ENCODE peak calls at places on chromosomes 12 and 14, in five cellular contexts. One of them, this sample, is unnamed.

GRCh38 chr14:103534576-103535061 is 5.6 kb downstream of the TRMT61A start:
- DNase-seq in T-helper 17 cell: no peak
- DNase-seq in fibroblast of mammary gland: no peak
- DNase-seq in activated CD4-positive, alpha-beta T cell treated with anti-CD3 and anti-CD28 coated beads, Interleukin-2, amount 50 U/mL, for 4 hours: no peak
- DNase-seq in AML-193: no peak
- DNase-seq in this sample: no peak

GRCh38 chr14:100712490-100712889 is 14.2 kb upstream of the DLK1 start:
- DNase-seq in activated CD4-positive, alpha-beta T cell treated with anti-CD3 and anti-CD28 coated beads, Interleukin-2, amount 50 U/mL, for 4 hours: no peak
- DNase-seq in AML-193: no peak
- DNase-seq in fibroblast of mammary gland: no peak
- DNase-seq in T-helper 17 cell: no peak
- DNase-seq in this sample: no peak

GRCh38 chr12:117130806-117131205 is 31.6 kb upstream of the TESC start:
- DNase-seq in AML-193: no peak
- DNase-seq in activated CD4-positive, alpha-beta T cell treated with anti-CD3 and anti-CD28 coated beads, Interleukin-2, amount 50 U/mL, for 4 hours: no peak
- DNase-seq in fibroblast of mammary gland: no peak
- DNase-seq in T-helper 17 cell: no peak
- DNase-seq in this sample: no peak

GRCh38 chr12:21499765-21500164 is 1.7 kb downstream of the RECQL start:
- DNase-seq in fibroblast of mammary gland: no peak
- DNase-seq in AML-193: no peak
- DNase-seq in activated CD4-positive, alpha-beta T cell treated with anti-CD3 and anti-CD28 coated beads, Interleukin-2, amount 50 U/mL, for 4 hours: no peak
- DNase-seq in T-helper 17 cell: no peak
- DNase-seq in this sample: no peak

GRCh38 chr12:52794479-52795331 is 1.2 kb downstream of the KRT3 start:
- DNase-seq in AML-193: no peak
- DNase-seq in T-helper 17 cell: no peak
- DNase-seq in activated CD4-positive, alpha-beta T cell treated with anti-CD3 and anti-CD28 coated beads, Interleukin-2, amount 50 U/mL, for 4 hours: no peak
- DNase-seq in fibroblast of mammary gland: peak; percentile 54
- DNase-seq in this sample: no peak

GRCh38 chr14:57066463-57066862 is 202.2 kb downstream of the EXOC5 start:
- DNase-seq in AML-193: no peak
- DNase-seq in fibroblast of mammary gland: no peak
- DNase-seq in activated CD4-positive, alpha-beta T cell treated with anti-CD3 and anti-CD28 coated beads, Interleukin-2, amount 50 U/mL, for 4 hours: no peak
- DNase-seq in T-helper 17 cell: no peak
- DNase-seq in this sample: no peak

GRCh38 chr12:28130625-28131598 is 59.3 kb upstream of the CCDC91 start:
- DNase-seq in T-helper 17 cell: no peak
- DNase-seq in activated CD4-positive, alpha-beta T cell treated with anti-CD3 and anti-CD28 coated beads, Interleukin-2, amount 50 U/mL, for 4 hours: no peak
- DNase-seq in AML-193: no peak
- DNase-seq in fibroblast of mammary gland: peak; percentile 96
- DNase-seq in this sample: no peak

GRCh38 chr12:48936379-48936979 is 11.2 kb upstream of the FKBP11 start:
- DNase-seq in activated CD4-positive, alpha-beta T cell treated with anti-CD3 and anti-CD28 coated beads, Interleukin-2, amount 50 U/mL, for 4 hours: peak; percentile 82
- DNase-seq in fibroblast of mammary gland: peak; percentile 74
- DNase-seq in T-helper 17 cell: peak; percentile 84
- DNase-seq in AML-193: peak; percentile 24
- DNase-seq in this sample: peak; percentile 80

GRCh38 chr12:40971911-40972310 is 216.2 kb upstream of the PDZRN4 start:
- DNase-seq in fibroblast of mammary gland: peak; percentile 19
- DNase-seq in activated CD4-positive, alpha-beta T cell treated with anti-CD3 and anti-CD28 coated beads, Interleukin-2, amount 50 U/mL, for 4 hours: no peak
- DNase-seq in T-helper 17 cell: no peak
- DNase-seq in AML-193: no peak
- DNase-seq in this sample: no peak

GRCh38 chr14:92514844-92515509 is 1.4 kb downstream of the RIN3 start:
- DNase-seq in T-helper 17 cell: no peak
- DNase-seq in AML-193: no peak
- DNase-seq in activated CD4-positive, alpha-beta T cell treated with anti-CD3 and anti-CD28 coated beads, Interleukin-2, amount 50 U/mL, for 4 hours: no peak
- DNase-seq in fibroblast of mammary gland: no peak
- DNase-seq in this sample: no peak

GRCh38 chr14:91893659-91894058 is 26.3 kb upstream of the TC2N start:
- DNase-seq in fibroblast of mammary gland: peak; percentile 27
- DNase-seq in activated CD4-positive, alpha-beta T cell treated with anti-CD3 and anti-CD28 coated beads, Interleukin-2, amount 50 U/mL, for 4 hours: no peak
- DNase-seq in AML-193: no peak
- DNase-seq in T-helper 17 cell: no peak
- DNase-seq in this sample: no peak

GRCh38 chr12:22069851-22070250 is 23.8 kb downstream of the CMAS start:
- DNase-seq in AML-193: no peak
- DNase-seq in T-helper 17 cell: no peak
- DNase-seq in activated CD4-positive, alpha-beta T cell treated with anti-CD3 and anti-CD28 coated beads, Interleukin-2, amount 50 U/mL, for 4 hours: no peak
- DNase-seq in fibroblast of mammary gland: no peak
- DNase-seq in this sample: no peak

GRCh38 chr12:54683388-54683787 is 35.2 kb upstream of the DCD start:
- DNase-seq in T-helper 17 cell: no peak
- DNase-seq in activated CD4-positive, alpha-beta T cell treated with anti-CD3 and anti-CD28 coated beads, Interleukin-2, amount 50 U/mL, for 4 hours: no peak
- DNase-seq in fibroblast of mammary gland: no peak
- DNase-seq in AML-193: no peak
- DNase-seq in this sample: no peak

GRCh38 chr12:108519558-108519957 is 4.5 kb downstream of the FICD start:
- DNase-seq in fibroblast of mammary gland: no peak
- DNase-seq in AML-193: no peak
- DNase-seq in T-helper 17 cell: no peak
- DNase-seq in activated CD4-positive, alpha-beta T cell treated with anti-CD3 and anti-CD28 coated beads, Interleukin-2, amount 50 U/mL, for 4 hours: no peak
- DNase-seq in this sample: peak; percentile 49

GRCh38 chr14:74211945-74212580 is 27.2 kb upstream of the VSX2 start:
- DNase-seq in AML-193: no peak
- DNase-seq in T-helper 17 cell: no peak
- DNase-seq in fibroblast of mammary gland: peak; percentile 22
- DNase-seq in activated CD4-positive, alpha-beta T cell treated with anti-CD3 and anti-CD28 coated beads, Interleukin-2, amount 50 U/mL, for 4 hours: no peak
- DNase-seq in this sample: no peak

GRCh38 chr14:99391671-99392070 is 89.0 kb downstream of the SETD3 start:
- DNase-seq in activated CD4-positive, alpha-beta T cell treated with anti-CD3 and anti-CD28 coated beads, Interleukin-2, amount 50 U/mL, for 4 hours: no peak
- DNase-seq in T-helper 17 cell: no peak
- DNase-seq in AML-193: no peak
- DNase-seq in fibroblast of mammary gland: peak; percentile 10
- DNase-seq in this sample: no peak

GRCh38 chr12:121581681-121582439 is 1.0 kb upstream of the KDM2B start:
- DNase-seq in AML-193: no peak
- DNase-seq in activated CD4-positive, alpha-beta T cell treated with anti-CD3 and anti-CD28 coated beads, Interleukin-2, amount 50 U/mL, for 4 hours: no peak
- DNase-seq in fibroblast of mammary gland: peak; percentile 71
- DNase-seq in T-helper 17 cell: no peak
- DNase-seq in this sample: no peak

GRCh38 chr14:32078030-32078793 is 1.1 kb downstream of the ARHGAP5 start:
- DNase-seq in activated CD4-positive, alpha-beta T cell treated with anti-CD3 and anti-CD28 coated beads, Interleukin-2, amount 50 U/mL, for 4 hours: no peak
- DNase-seq in AML-193: no peak
- DNase-seq in fibroblast of mammary gland: peak; percentile 33
- DNase-seq in T-helper 17 cell: peak; percentile 4
- DNase-seq in this sample: peak; percentile 52

GRCh38 chr12:64194333-64195149 is 27.6 kb downstream of the KICS2 start:
- DNase-seq in activated CD4-positive, alpha-beta T cell treated with anti-CD3 and anti-CD28 coated beads, Interleukin-2, amount 50 U/mL, for 4 hours: no peak
- DNase-seq in AML-193: no peak
- DNase-seq in fibroblast of mammary gland: no peak
- DNase-seq in T-helper 17 cell: no peak
- DNase-seq in this sample: no peak

GRCh38 chr12:15004401-15004800 is 31.6 kb downstream of the PDE6H start:
- DNase-seq in activated CD4-positive, alpha-beta T cell treated with anti-CD3 and anti-CD28 coated beads, Interleukin-2, amount 50 U/mL, for 4 hours: no peak
- DNase-seq in fibroblast of mammary gland: no peak
- DNase-seq in AML-193: no peak
- DNase-seq in T-helper 17 cell: no peak
- DNase-seq in this sample: no peak

GRCh38 chr14:26412421-26412820 is 185.4 kb downstream of the NOVA1 start:
- DNase-seq in activated CD4-positive, alpha-beta T cell treated with anti-CD3 and anti-CD28 coated beads, Interleukin-2, amount 50 U/mL, for 4 hours: no peak
- DNase-seq in AML-193: no peak
- DNase-seq in fibroblast of mammary gland: no peak
- DNase-seq in T-helper 17 cell: no peak
- DNase-seq in this sample: no peak

GRCh38 chr12:88406905-88407304 is 173.4 kb downstream of the KITLG start:
- DNase-seq in fibroblast of mammary gland: no peak
- DNase-seq in activated CD4-positive, alpha-beta T cell treated with anti-CD3 and anti-CD28 coated beads, Interleukin-2, amount 50 U/mL, for 4 hours: no peak
- DNase-seq in AML-193: no peak
- DNase-seq in T-helper 17 cell: no peak
- DNase-seq in this sample: no peak

GRCh38 chr12:53838978-53839377 is 87.2 kb upstream of the CISTR start:
- DNase-seq in AML-193: no peak
- DNase-seq in activated CD4-positive, alpha-beta T cell treated with anti-CD3 and anti-CD28 coated beads, Interleukin-2, amount 50 U/mL, for 4 hours: no peak
- DNase-seq in T-helper 17 cell: no peak
- DNase-seq in fibroblast of mammary gland: no peak
- DNase-seq in this sample: no peak

GRCh38 chr12:51048601-51049369 is 658 bp downstream of the LETMD1 start:
- DNase-seq in AML-193: no peak
- DNase-seq in fibroblast of mammary gland: peak; percentile 6
- DNase-seq in T-helper 17 cell: no peak
- DNase-seq in activated CD4-positive, alpha-beta T cell treated with anti-CD3 and anti-CD28 coated beads, Interleukin-2, amount 50 U/mL, for 4 hours: no peak
- DNase-seq in this sample: peak; percentile 29

GRCh38 chr14:102479777-102480176 is 29.8 kb downstream of the ANKRD9 start:
- DNase-seq in AML-193: no peak
- DNase-seq in fibroblast of mammary gland: no peak
- DNase-seq in T-helper 17 cell: no peak
- DNase-seq in activated CD4-positive, alpha-beta T cell treated with anti-CD3 and anti-CD28 coated beads, Interleukin-2, amount 50 U/mL, for 4 hours: no peak
- DNase-seq in this sample: no peak

GRCh38 chr14:23430733-23431105 is 4.7 kb downstream of the MYH7 start:
- DNase-seq in fibroblast of mammary gland: peak; percentile 2
- DNase-seq in T-helper 17 cell: no peak
- DNase-seq in AML-193: no peak
- DNase-seq in activated CD4-positive, alpha-beta T cell treated with anti-CD3 and anti-CD28 coated beads, Interleukin-2, amount 50 U/mL, for 4 hours: no peak
- DNase-seq in this sample: no peak

GRCh38 chr14:92185559-92185958 is 63.8 kb downstream of the CPSF2 start:
- DNase-seq in activated CD4-positive, alpha-beta T cell treated with anti-CD3 and anti-CD28 coated beads, Interleukin-2, amount 50 U/mL, for 4 hours: no peak
- DNase-seq in AML-193: no peak
- DNase-seq in T-helper 17 cell: no peak
- DNase-seq in fibroblast of mammary gland: peak; percentile 5
- DNase-seq in this sample: no peak

GRCh38 chr14:75200451-75200850 is 24.0 kb upstream of the TMED10 start:
- DNase-seq in AML-193: no peak
- DNase-seq in fibroblast of mammary gland: no peak
- DNase-seq in activated CD4-positive, alpha-beta T cell treated with anti-CD3 and anti-CD28 coated beads, Interleukin-2, amount 50 U/mL, for 4 hours: no peak
- DNase-seq in T-helper 17 cell: no peak
- DNase-seq in this sample: no peak

GRCh38 chr14:23569443-23570151 is 2.0 kb upstream of the AP1G2 start:
- DNase-seq in fibroblast of mammary gland: no peak
- DNase-seq in AML-193: no peak
- DNase-seq in T-helper 17 cell: no peak
- DNase-seq in activated CD4-positive, alpha-beta T cell treated with anti-CD3 and anti-CD28 coated beads, Interleukin-2, amount 50 U/mL, for 4 hours: no peak
- DNase-seq in this sample: peak; percentile 44